ENCODE peak calls at places on chromosomes 11 and 22, in eight cellular contexts. D is GM20000; B is NCI-H187; K is stimulated activated CD8-positive, alpha-beta memory T cell treated with anti-CD3 and anti-CD28 coated beads, Interleukin-15, amount 100 ng/mL, for 1 hour; Z is AG10803; J is hypothalamus; U is NCI-H1092 treated with DMSO at 0.1 percent for 48 hours; C is colonic mucosa. P is an unnamed sample.
A peak's percentile ranks its signal among the peaks of the same experiment; 100 is the strongest.

GRCh38 chr11:121082219-121082618 is 18.8 kb upstream of the TECTA start:
- DNase-seq in C (no peak), B (no peak), J (no peak), Z (no peak), U (no peak), D (no peak), K (no peak), P (no peak)

GRCh38 chr22:17891427-17892167 is 117.3 kb upstream of the BID start:
- DNase-seq in K (no peak), U (peak; percentile 36), B (no peak), Z (no peak), J (peak; percentile 27), D (peak; percentile 28), C (peak; percentile 86), P (peak; percentile 91)

GRCh38 chr11:121318848-121319834 is 26.6 kb downstream of the SC5D start:
- DNase-seq in Z (peak; percentile 57), B (peak; percentile 12), C (no peak), U (peak; percentile 81), K (no peak), D (no peak), J (no peak), P (no peak)

GRCh38 chr22:24489011-24489410 is 6.1 kb upstream of the UPB1 start:
- DNase-seq in U (no peak), D (no peak), Z (no peak), B (no peak), C (no peak), K (no peak), J (no peak), P (no peak)

GRCh38 chr11:120523196-120523595 is 11.6 kb downstream of the GRIK4 start:
- DNase-seq in Z (no peak), C (no peak), B (peak; percentile 32), K (no peak), J (no peak), D (no peak), U (peak; percentile 81), P (no peak)

GRCh38 chr11:1640076-1640946 is 10.7 kb downstream of the KRTAP5-5 start:
- DNase-seq in J (no peak), Z (no peak), C (peak; percentile 59), D (peak; percentile 66), U (peak; percentile 77), K (no peak), B (peak; percentile 47), P (peak; percentile 67)

GRCh38 chr11:66639066-66639813 is 737 bp downstream of the RBM4 start:
- DNase-seq in Z (peak; percentile 48), C (no peak), B (no peak), U (peak; percentile 53), K (no peak), J (no peak), D (no peak), P (no peak)

GRCh38 chr11:81007046-81007445 is 1566.2 kb upstream of the TENM4 start:
- DNase-seq in C (no peak), B (no peak), Z (peak; percentile 33), U (peak; percentile 9), J (no peak), D (peak; percentile 9), K (no peak), P (no peak)

GRCh38 chr11:68773521-68774187 is 22.3 kb upstream of the TESMIN start:
- DNase-seq in K (no peak), C (no peak), B (no peak), D (no peak), U (no peak), J (no peak), Z (no peak), P (no peak)

GRCh38 chr22:37496651-37497599 is 10.7 kb upstream of the MFNG start:
- DNase-seq in K (no peak), B (no peak), Z (peak; percentile 90), J (no peak), U (no peak), C (no peak), D (no peak), P (no peak)